ENCODE peak calls at places on chromosomes 7 and 10, in four cellular contexts. One of them, this sample, is unnamed.

GRCh38 chr7:66265566-66265965 is 60.4 kb downstream of the TPST1 start:
- DNase-seq in stimulated activated naive CD4-positive, alpha-beta T cell: no peak
- DNase-seq in naive thymus-derived CD4-positive, alpha-beta T cell: no peak
- DNase-seq in NCI-H1436: peak
- DNase-seq in this sample: peak

GRCh38 chr7:158135931-158136330 is 451.7 kb downstream of the PTPRN2 start:
- DNase-seq in naive thymus-derived CD4-positive, alpha-beta T cell: no peak
- DNase-seq in NCI-H1436: no peak
- DNase-seq in stimulated activated naive CD4-positive, alpha-beta T cell: no peak
- DNase-seq in this sample: no peak

GRCh38 chr10:99364125-99364524 is 35.0 kb downstream of the CNNM1 start:
- DNase-seq in stimulated activated naive CD4-positive, alpha-beta T cell: no peak
- DNase-seq in NCI-H1436: no peak
- DNase-seq in naive thymus-derived CD4-positive, alpha-beta T cell: no peak
- DNase-seq in this sample: no peak

GRCh38 chr7:107080099-107080505 is 35.6 kb downstream of the PRKAR2B start:
- DNase-seq in NCI-H1436: no peak
- DNase-seq in naive thymus-derived CD4-positive, alpha-beta T cell: no peak
- DNase-seq in stimulated activated naive CD4-positive, alpha-beta T cell: no peak
- DNase-seq in this sample: no peak

GRCh38 chr7:2934211-2934731 is 90.2 kb upstream of the GNA12 start:
- DNase-seq in naive thymus-derived CD4-positive, alpha-beta T cell: no peak
- DNase-seq in NCI-H1436: no peak
- DNase-seq in stimulated activated naive CD4-positive, alpha-beta T cell: no peak
- DNase-seq in this sample: no peak

GRCh38 chr7:17095001-17095574 is 203.4 kb upstream of the AHR start:
- DNase-seq in NCI-H1436: no peak
- DNase-seq in naive thymus-derived CD4-positive, alpha-beta T cell: no peak
- DNase-seq in stimulated activated naive CD4-positive, alpha-beta T cell: no peak
- DNase-seq in this sample: no peak

GRCh38 chr10:124678566-124679240 is 65.5 kb downstream of the FAM53B start:
- DNase-seq in stimulated activated naive CD4-positive, alpha-beta T cell: peak
- DNase-seq in naive thymus-derived CD4-positive, alpha-beta T cell: no peak
- DNase-seq in NCI-H1436: no peak
- DNase-seq in this sample: no peak

GRCh38 chr7:33764752-33765451 is 140.4 kb upstream of the BMPER start:
- DNase-seq in stimulated activated naive CD4-positive, alpha-beta T cell: no peak
- DNase-seq in NCI-H1436: no peak
- DNase-seq in naive thymus-derived CD4-positive, alpha-beta T cell: no peak
- DNase-seq in this sample: no peak

GRCh38 chr10:96334888-96335526 is 23.8 kb downstream of the OPALIN start:
- DNase-seq in naive thymus-derived CD4-positive, alpha-beta T cell: no peak
- DNase-seq in NCI-H1436: peak
- DNase-seq in stimulated activated naive CD4-positive, alpha-beta T cell: no peak
- DNase-seq in this sample: peak

GRCh38 chr7:46160861-46161260 is 239.8 kb upstream of the IGFBP3 start:
- DNase-seq in NCI-H1436: no peak
- DNase-seq in stimulated activated naive CD4-positive, alpha-beta T cell: no peak
- DNase-seq in naive thymus-derived CD4-positive, alpha-beta T cell: no peak
- DNase-seq in this sample: no peak

GRCh38 chr10:97069576-97070362 is 116.0 kb downstream of the SLIT1 start:
- DNase-seq in naive thymus-derived CD4-positive, alpha-beta T cell: no peak
- DNase-seq in NCI-H1436: no peak
- DNase-seq in stimulated activated naive CD4-positive, alpha-beta T cell: no peak
- DNase-seq in this sample: peak

GRCh38 chr10:12707461-12708185 is 293.9 kb downstream of the CCDC3 start:
- DNase-seq in naive thymus-derived CD4-positive, alpha-beta T cell: no peak
- DNase-seq in NCI-H1436: peak
- DNase-seq in stimulated activated naive CD4-positive, alpha-beta T cell: no peak
- DNase-seq in this sample: peak

This sample was measured in Kasumi-1.